ENCODE peak calls at places on chromosomes 6 and 20, in four cellular contexts. F is activated B cell treated with CpG ODN at 0.5 μM for 24 hours, U is HAP-1, R is HL-60. C is an unnamed sample.

GRCh38 chr6:34981951-34982350 is 92.9 kb downstream of the ANKS1A start:
- DNase-seq in F (no peak), U (no peak), R (no peak), C (no peak)

GRCh38 chr6:14986370-14986769 is 259.5 kb upstream of the JARID2 start:
- DNase-seq in F (no peak), U (no peak), R (no peak), C (no peak)

GRCh38 chr6:9563996-9564395 is 850.9 kb downstream of the TFAP2A start:
- DNase-seq in F (no peak), U (no peak), R (no peak), C (no peak)

GRCh38 chr20:56111951-56112730 is 106.8 kb upstream of the CBLN4 start:
- DNase-seq in F (no peak), U (no peak), R (no peak), C (no peak)

GRCh38 chr20:62048346-62048761 is 17.3 kb downstream of the TAF4 start:
- DNase-seq in F (no peak), U (no peak), R (no peak), C (no peak)

GRCh38 chr6:69957990-69958559 is 91.7 kb downstream of the COL19A1 start:
- DNase-seq in F (no peak), U (no peak), R (no peak), C (no peak)

GRCh38 chr6:2029952-2030351 is 215.5 kb downstream of the GMDS start:
- DNase-seq in F (no peak), U (no peak), R (no peak), C (no peak)

GRCh38 chr6:68279793-68280557 is 355.1 kb upstream of the ADGRB3 start:
- DNase-seq in F (no peak), U (no peak), R (no peak), C (no peak)

GRCh38 chr20:59082077-59082740 is 39.6 kb upstream of the PRELID3B start:
- DNase-seq in F (no peak), U (no peak), R (no peak), C (no peak)

GRCh38 chr6:2596222-2596621 is 154.5 kb downstream of the MYLK4 start:
- DNase-seq in F (no peak), U (peak), R (no peak), C (no peak)

GRCh38 chr20:8492182-8492581 is 360.1 kb downstream of the PLCB1 start:
- DNase-seq in F (no peak), U (no peak), R (no peak), C (no peak)

GRCh38 chr6:34584694-34585093 is 28.6 kb upstream of the SPDEF start:
- DNase-seq in F (no peak), U (no peak), R (no peak), C (no peak)

GRCh38 chr6:31702819-31703716 is at the start of gene ABHD16A:
- DNase-seq in F (peak), U (peak), R (peak), C (peak)

GRCh38 chr6:163113358-163113962 is 301.1 kb upstream of the QKI start:
- DNase-seq in F (no peak), U (no peak), R (no peak), C (no peak)

GRCh38 chr20:35991142-35991771 is 22.9 kb downstream of the CNBD2 start:
- DNase-seq in F (no peak), U (peak), R (no peak), C (no peak)